ENCODE peak calls at places on chromosomes 3 and 15, in five cellular contexts. Y, Z, L, G and K are unnamed samples.
A peak's percentile ranks its signal among the peaks of the same experiment; 100 is the strongest.

GRCh38 chr15:76913737-76914136 is 8.6 kb upstream of the SCAPER start:
- DNase-seq in Y (no peak), Z (no peak), L (no peak), G (no peak), K (no peak)

GRCh38 chr15:62896969-62897486 is 145.5 kb upstream of the TPM1 start:
- DNase-seq in Y (peak; percentile 51), Z (peak; percentile 89), L (peak; percentile 98), G (peak; percentile 92), K (peak; percentile 96)

GRCh38 chr3:120468635-120469295 is 18.0 kb upstream of the FSTL1 start:
- DNase-seq in Y (no peak), Z (no peak), L (no peak), G (no peak), K (no peak)

GRCh38 chr15:33358303-33358702 is 47.5 kb downstream of the RYR3 start:
- DNase-seq in Y (peak; percentile 82), Z (no peak), L (no peak), G (no peak), K (peak; percentile 25)

GRCh38 chr3:44529927-44530326 is 25.1 kb upstream of the ZKSCAN7 start:
- DNase-seq in Y (no peak), Z (no peak), L (no peak), G (no peak), K (no peak)

GRCh38 chr15:27039163-27039562 is 68.2 kb downstream of the GABRG3 start:
- DNase-seq in Y (no peak), Z (no peak), L (no peak), G (no peak), K (no peak)

GRCh38 chr3:117399311-117400068 is 689.9 kb downstream of the TUSC7 start:
- DNase-seq in Y (peak; percentile 62), Z (no peak), L (peak; percentile 53), G (no peak), K (no peak)

GRCh38 chr3:98777801-98778220 is 14.7 kb downstream of the ST3GAL6 start:
- DNase-seq in Y (no peak), Z (no peak), L (peak; percentile 39), G (no peak), K (peak; percentile 69)

GRCh38 chr3:111989061-111989678 is 9.6 kb upstream of the TAGLN3 start:
- DNase-seq in Y (peak; percentile 71), Z (no peak), L (peak; percentile 32), G (no peak), K (peak; percentile 38)

GRCh38 chr15:57091626-57092025 is 173.2 kb downstream of the TCF12 start:
- DNase-seq in Y (no peak), Z (no peak), L (no peak), G (no peak), K (no peak)

GRCh38 chr3:151918253-151919029 is 45.0 kb downstream of the SUCNR1 start:
- DNase-seq in Y (peak; percentile 27), Z (no peak), L (peak; percentile 29), G (no peak), K (no peak)

GRCh38 chr3:72288955-72289707 is 504.2 kb upstream of the PROK2 start:
- DNase-seq in Y (peak; percentile 73), Z (no peak), L (peak; percentile 38), G (peak; percentile 38), K (peak; percentile 51)

GRCh38 chr3:157393076-157393475 is 43.6 kb upstream of the PTX3 start:
- DNase-seq in Y (no peak), Z (no peak), L (no peak), G (no peak), K (no peak)

GRCh38 chr3:185712337-185712736 is 112.5 kb downstream of the IGF2BP2 start:
- DNase-seq in Y (no peak), Z (no peak), L (no peak), G (no peak), K (no peak)

GRCh38 chr3:64214002-64214696 is 11.1 kb downstream of the PRICKLE2 start:
- DNase-seq in Y (no peak), Z (peak; percentile 52), L (no peak), G (peak; percentile 79), K (peak; percentile 82)

GRCh38 chr3:95148107-95148506 is 1085.2 kb downstream of the NSUN3 start:
- DNase-seq in Y (no peak), Z (no peak), L (no peak), G (no peak), K (no peak)

GRCh38 chr15:64681424-64682024 is 93.9 kb downstream of the RBPMS2 start:
- DNase-seq in Y (peak; percentile 87), Z (no peak), L (no peak), G (no peak), K (no peak)

GRCh38 chr3:131881777-131882176 is 153.0 kb downstream of the CPNE4 start:
- DNase-seq in Y (no peak), Z (no peak), L (no peak), G (no peak), K (no peak)

GRCh38 chr3:4306860-4307259 is 3.7 kb downstream of the SETMAR start:
- DNase-seq in Y (no peak), Z (no peak), L (no peak), G (no peak), K (no peak)

GRCh38 chr3:186975726-186976125 is 45.4 kb downstream of the ST6GAL1 start:
- DNase-seq in Y (no peak), Z (no peak), L (no peak), G (no peak), K (no peak)

GRCh38 chr3:3196148-3196861 is 16.8 kb upstream of the CRBN start:
- DNase-seq in Y (peak; percentile 48), Z (no peak), L (no peak), G (no peak), K (no peak)

GRCh38 chr3:125594581-125595011 is 701 bp downstream of the OSBPL11 start:
- DNase-seq in Y (peak; percentile 53), Z (peak; percentile 39), L (no peak), G (peak; percentile 16), K (no peak)

GRCh38 chr15:43189296-43189695 is 4.1 kb downstream of the CCNDBP1 start:
- DNase-seq in Y (no peak), Z (no peak), L (no peak), G (no peak), K (no peak)

GRCh38 chr15:48060396-48060795 is 60.4 kb upstream of the SLC24A5 start:
- DNase-seq in Y (no peak), Z (no peak), L (no peak), G (no peak), K (no peak)

GRCh38 chr15:36608166-36608565 is 28.7 kb downstream of the CDIN1 start:
- DNase-seq in Y (no peak), Z (no peak), L (no peak), G (no peak), K (no peak)

GRCh38 chr3:141401584-141402475 is 33.5 kb downstream of the ZBTB38 start:
- DNase-seq in Y (peak; percentile 73), Z (peak; percentile 38), L (no peak), G (peak; percentile 57), K (no peak)

GRCh38 chr3:187445352-187445751 is 77.2 kb downstream of the RTP4 start:
- DNase-seq in Y (no peak), Z (no peak), L (no peak), G (no peak), K (no peak)

GRCh38 chr3:114953215-114953799 is 193.8 kb downstream of the ZBTB20 start:
- DNase-seq in Y (no peak), Z (no peak), L (no peak), G (no peak), K (no peak)

GRCh38 chr15:65286069-65286703 is 497 bp downstream of the PARP16 start:
- DNase-seq in Y (peak; percentile 87), Z (no peak), L (no peak), G (peak; percentile 15), K (no peak)

GRCh38 chr15:90718232-90718631 is 1.1 kb downstream of the BLM start:
- DNase-seq in Y (no peak), Z (no peak), L (no peak), G (no peak), K (no peak)
- H3K4me3 ChIP-seq in Y (peak overlapping the region; percentile 76), Z (no peak overlapping the region), L (no peak overlapping the region), G (peak overlapping the region; percentile 83), K (peak overlapping the region; percentile 89)

GRCh38 chr3:65497846-65498245 is 540.9 kb downstream of the MAGI1 start:
- DNase-seq in Y (peak; percentile 52), Z (no peak), L (no peak), G (no peak), K (no peak)
- H3K4me3 ChIP-seq in Y (no peak overlapping the region), Z (no peak overlapping the region), L (no peak overlapping the region), G (no peak overlapping the region), K (no peak overlapping the region)

DNA sequence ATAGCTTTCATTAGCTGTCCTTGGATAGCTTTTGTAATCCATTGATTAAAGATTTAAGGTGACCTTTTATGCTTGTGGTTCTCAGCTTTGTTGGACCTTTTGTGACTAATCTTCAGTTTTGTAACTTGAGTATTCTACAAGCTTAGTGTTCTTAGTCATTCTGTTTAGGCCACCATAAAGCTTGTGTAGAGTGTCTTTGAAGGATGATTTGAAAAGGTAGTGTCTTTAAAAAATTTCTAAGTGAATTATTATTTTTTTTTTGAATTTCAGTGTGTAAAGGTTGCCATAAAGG is 7.5 kb downstream of the MORF4L1 start:
- DNase-seq in Y (no peak), Z (no peak), L (no peak), G (no peak), K (no peak)
- H3K4me3 ChIP-seq in Y (no peak overlapping the region), Z (no peak overlapping the region), L (no peak overlapping the region), G (no peak overlapping the region), K (no peak overlapping the region)

GRCh38 chr3:193974591-193974990 is 161.4 kb upstream of the HES1 start:
- DNase-seq in Y (peak; percentile 59), Z (no peak), L (no peak), G (no peak), K (no peak)
- H3K4me3 ChIP-seq in Y (no peak overlapping the region), Z (no peak overlapping the region), L (no peak overlapping the region), G (no peak overlapping the region), K (no peak overlapping the region)

DNA sequence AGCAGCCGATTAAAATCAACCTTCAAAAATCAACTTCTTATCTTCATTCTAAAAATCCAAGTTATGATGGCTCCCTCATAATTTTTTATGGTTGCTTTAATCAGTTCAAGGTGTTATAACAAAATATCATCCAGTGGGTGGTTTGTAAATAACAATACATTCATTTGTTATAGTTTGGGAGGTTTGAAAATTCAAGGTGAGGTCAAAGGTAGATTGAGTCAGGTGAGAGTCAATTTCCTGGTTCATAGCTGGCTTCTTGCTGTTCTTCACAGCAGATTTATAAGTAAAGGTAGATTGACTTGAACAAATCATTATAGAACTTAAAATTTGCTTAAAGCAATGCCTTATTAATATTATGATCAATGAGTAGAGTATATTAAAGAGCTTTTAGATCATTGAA is 192.8 kb downstream of the CADM2 start:
- DNase-seq in Y (no peak), Z (no peak), L (no peak), G (no peak), K (no peak)
- H3K4me3 ChIP-seq in Y (no peak overlapping the region), Z (no peak overlapping the region), L (no peak overlapping the region), G (no peak overlapping the region), K (no peak overlapping the region)